ENCODE peak calls at places on chromosomes 13 and 19, in four cellular contexts. G, C, I and P are unnamed samples.

GRCh38 chr19:45477713-45478453 is 10.1 kb downstream of the FOSB start:
- DNase-seq in G (no peak), C (peak), I (no peak), P (peak)

GRCh38 chr13:28012383-28012782 is 23.9 kb upstream of the URAD start:
- DNase-seq in G (peak), C (peak), I (no peak), P (peak)

GRCh38 chr19:441213-441823 is 19.5 kb downstream of the SHC2 start:
- DNase-seq in G (no peak), C (no peak), I (no peak), P (no peak)

GRCh38 chr19:5480427-5480836 is 25.2 kb downstream of the ZNRF4 start:
- DNase-seq in G (no peak), C (peak), I (no peak), P (peak)

GRCh38 chr13:111363121-111363520 is 42.7 kb downstream of the TEX29 start:
- DNase-seq in G (no peak), C (no peak), I (no peak), P (no peak)

GRCh38 chr13:43757266-43757665 is 29.5 kb downstream of the ENOX1 start:
- DNase-seq in G (no peak), C (no peak), I (no peak), P (no peak)

GRCh38 chr13:80133631-80134083 is 207.3 kb downstream of the SPRY2 start:
- DNase-seq in G (no peak), C (no peak), I (no peak), P (no peak)

GRCh38 chr19:32652893-32653625 is 21.9 kb downstream of the ANKRD27 start:
- DNase-seq in G (no peak), C (no peak), I (no peak), P (no peak)

GRCh38 chr13:114071991-114072390 is 60.4 kb downstream of the RASA3 start:
- DNase-seq in G (no peak), C (no peak), I (no peak), P (no peak)

GRCh38 chr13:46367622-46368327 is 19.3 kb downstream of the RUBCNL start:
- DNase-seq in G (peak), C (peak), I (no peak), P (peak)

GRCh38 chr19:13229246-13229645 is 79.0 kb downstream of the IER2 start:
- DNase-seq in G (no peak), C (no peak), I (no peak), P (no peak)

GRCh38 chr13:30615851-30616311 is 1.8 kb upstream of the USPL1 start:
- DNase-seq in G (no peak), C (peak), I (no peak), P (peak)

GRCh38 chr13:27183561-27184147 is 12.0 kb upstream of the USP12 start:
- DNase-seq in G (peak), C (peak), I (no peak), P (peak)

GRCh38 chr19:16355293-16356043 is 30.8 kb downstream of the KLF2 start:
- DNase-seq in G (no peak), C (no peak), I (no peak), P (no peak)

GRCh38 chr19:29211562-29212416 is 1.2 kb downstream of the UQCRFS1 start:
- DNase-seq in G (no peak), C (peak), I (no peak), P (no peak)

GRCh38 chr19:41616785-41617621 is 9.9 kb downstream of the CEACAM4 start:
- DNase-seq in G (no peak), C (peak), I (no peak), P (no peak)

GRCh38 chr19:12866416-12867119 is 14.7 kb downstream of the DNASE2 start:
- DNase-seq in G (no peak), C (no peak), I (no peak), P (no peak)

GRCh38 chr19:39924952-39925351 is 9.5 kb downstream of the FCGBP start:
- DNase-seq in G (no peak), C (no peak), I (no peak), P (no peak)

GRCh38 chr19:42479736-42480135 is 37.0 kb upstream of the CXCL17 start:
- DNase-seq in G (no peak), C (no peak), I (no peak), P (no peak)

GRCh38 chr13:113918580-113918979 is 54.7 kb upstream of the GAS6 start:
- DNase-seq in G (no peak), C (no peak), I (no peak), P (no peak)

GRCh38 chr13:102651392-102651791 is 43.5 kb downstream of the METTL21C start:
- DNase-seq in G (no peak), C (peak), I (no peak), P (peak)

GRCh38 chr19:41871573-41872383 is 5.3 kb upstream of the CD79A start:
- DNase-seq in G (no peak), C (peak), I (no peak), P (peak)

GRCh38 chr13:67228909-67229308 is 1.2 kb downstream of the PCDH9 start:
- DNase-seq in G (no peak), C (peak), I (no peak), P (peak)

GRCh38 chr13:24502567-24503375 is 9.8 kb downstream of the PARP4 start:
- DNase-seq in G (peak), C (peak), I (no peak), P (peak)

GRCh38 chr19:38793186-38793585 is 4.2 kb downstream of the LGALS7B start:
- DNase-seq in G (peak), C (peak), I (no peak), P (no peak)

GRCh38 chr13:109764474-109765292 is 21.7 kb downstream of the IRS2 start:
- DNase-seq in G (peak), C (peak), I (peak), P (peak)

GRCh38 chr19:2345794-2346663 is 14.0 kb upstream of the TMPRSS9 start:
- DNase-seq in G (no peak), C (no peak), I (no peak), P (no peak)

GRCh38 chr19:33301011-33301899 is 1.1 kb downstream of the CEBPA start:
- DNase-seq in G (no peak), C (no peak), I (no peak), P (no peak)

GRCh38 chr19:15316498-15316897 is 15.8 kb downstream of the BRD4 start:
- DNase-seq in G (peak), C (no peak), I (no peak), P (no peak)

GRCh38 chr13:28022848-28023518 is 34.5 kb upstream of the URAD start:
- DNase-seq in G (peak), C (no peak), I (no peak), P (no peak)

GRCh38 chr13:96871470-96871869 is 122.8 kb downstream of the OXGR1 start:
- DNase-seq in G (no peak), C (no peak), I (no peak), P (no peak)

GRCh38 chr13:40494932-40495619 is 171.4 kb downstream of the FOXO1 start:
- DNase-seq in G (no peak), C (no peak), I (no peak), P (no peak)

GRCh38 chr13:76832258-76832988 is 53.8 kb downstream of the KCTD12 start:
- DNase-seq in G (no peak), C (no peak), I (no peak), P (no peak)

GRCh38 chr13:93769607-93770006 is 543.0 kb downstream of the GPC6 start:
- DNase-seq in G (no peak), C (no peak), I (no peak), P (no peak)

GRCh38 chr19:3961007-3961406 is 9.9 kb downstream of the DAPK3 start:
- DNase-seq in G (no peak), C (no peak), I (no peak), P (no peak)